ENCODE peak calls at places on chromosomes 1 and 21, in six cellular contexts. U, X, W, R, B and J are unnamed samples.

GRCh38 chr1:94385354-94385947 is 32.7 kb upstream of the ABCD3 start:
- DNase-seq in U (no peak), X (no peak), W (no peak), R (no peak), B (no peak), J (no peak)

GRCh38 chr1:83673287-83673686 is 325.6 kb downstream of the TTLL7 start:
- DNase-seq in U (no peak), X (no peak), W (no peak), R (no peak), B (no peak), J (no peak)

GRCh38 chr1:183289104-183289503 is 103.0 kb downstream of the LAMC2 start:
- DNase-seq in U (no peak), X (peak; percentile 79), W (no peak), R (no peak), B (no peak), J (no peak)

GRCh38 chr21:15526793-15527192 is 203.0 kb upstream of the USP25 start:
- DNase-seq in U (no peak), X (no peak), W (no peak), R (no peak), B (no peak), J (no peak)

GRCh38 chr1:7644906-7645750 is 126.0 kb upstream of the VAMP3 start:
- DNase-seq in U (no peak), X (peak; percentile 86), W (no peak), R (no peak), B (no peak), J (peak; percentile 82)

GRCh38 chr1:229165327-229165726 is 105.6 kb upstream of the RAB4A start:
- DNase-seq in U (no peak), X (no peak), W (no peak), R (no peak), B (no peak), J (no peak)

GRCh38 chr1:20602851-20603450 is 14.1 kb downstream of the CDA start:
- DNase-seq in U (no peak), X (no peak), W (no peak), R (no peak), B (no peak), J (no peak)

GRCh38 chr21:21196087-21196486 is 197.9 kb downstream of the NCAM2 start:
- DNase-seq in U (no peak), X (no peak), W (no peak), R (no peak), B (no peak), J (no peak)

GRCh38 chr1:26327956-26328362 is 10.2 kb downstream of the CD52 start:
- DNase-seq in U (no peak), X (no peak), W (no peak), R (no peak), B (no peak), J (no peak)

GRCh38 chr1:221429262-221429661 is 312.6 kb downstream of the DUSP10 start:
- DNase-seq in U (no peak), X (no peak), W (no peak), R (no peak), B (no peak), J (no peak)

GRCh38 chr1:239218296-239218695 is 168.1 kb upstream of the CHRM3 start:
- DNase-seq in U (no peak), X (no peak), W (no peak), R (no peak), B (no peak), J (no peak)

DNA sequence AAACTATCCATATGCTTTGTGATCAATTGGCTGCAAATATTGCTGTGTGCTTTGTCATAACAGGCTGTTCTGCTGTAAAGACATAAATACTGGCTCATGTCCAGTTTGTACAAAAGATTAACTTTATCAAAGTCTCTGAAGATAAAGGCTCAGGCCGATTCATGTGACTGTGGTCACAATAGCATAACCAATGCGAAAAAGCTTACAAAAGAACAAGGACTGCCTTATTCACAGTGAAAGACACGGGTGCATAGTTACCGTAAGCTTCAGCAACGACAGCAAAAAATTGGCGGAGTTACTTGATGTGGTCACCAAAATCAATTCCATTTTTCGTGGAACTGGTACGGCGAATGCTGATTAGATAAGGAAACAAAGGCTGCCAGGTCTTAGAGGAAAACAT is 173.5 kb upstream of the CHRM3 start:
- DNase-seq in U (no peak), X (no peak), W (no peak), R (no peak), B (no peak), J (no peak)
- H3K9me3 ChIP-seq in U (no peaks in the 10 kb centered on the region), X (no peaks in the 10 kb centered on the region), W (no peaks in the 10 kb centered on the region), R (no peaks in the 10 kb centered on the region), B (no peaks in the 10 kb centered on the region), J (no peaks in the 10 kb centered on the region)

GRCh38 chr1:81562934-81563333 is 237.8 kb upstream of the ADGRL2 start:
- DNase-seq in U (no peak), X (no peak), W (no peak), R (no peak), B (no peak), J (no peak)

GRCh38 chr1:81558291-81559076 is 242.2 kb upstream of the ADGRL2 start:
- DNase-seq in U (no peak), X (no peak), W (no peak), R (no peak), B (no peak), J (no peak)

GRCh38 chr1:81560629-81561028 is 240.1 kb upstream of the ADGRL2 start:
- DNase-seq in U (no peak), X (no peak), W (no peak), R (no peak), B (no peak), J (no peak)

GRCh38 chr1:81556968-81557367 is 243.8 kb upstream of the ADGRL2 start:
- DNase-seq in U (no peak), X (no peak), W (no peak), R (no peak), B (no peak), J (no peak)

DNA sequence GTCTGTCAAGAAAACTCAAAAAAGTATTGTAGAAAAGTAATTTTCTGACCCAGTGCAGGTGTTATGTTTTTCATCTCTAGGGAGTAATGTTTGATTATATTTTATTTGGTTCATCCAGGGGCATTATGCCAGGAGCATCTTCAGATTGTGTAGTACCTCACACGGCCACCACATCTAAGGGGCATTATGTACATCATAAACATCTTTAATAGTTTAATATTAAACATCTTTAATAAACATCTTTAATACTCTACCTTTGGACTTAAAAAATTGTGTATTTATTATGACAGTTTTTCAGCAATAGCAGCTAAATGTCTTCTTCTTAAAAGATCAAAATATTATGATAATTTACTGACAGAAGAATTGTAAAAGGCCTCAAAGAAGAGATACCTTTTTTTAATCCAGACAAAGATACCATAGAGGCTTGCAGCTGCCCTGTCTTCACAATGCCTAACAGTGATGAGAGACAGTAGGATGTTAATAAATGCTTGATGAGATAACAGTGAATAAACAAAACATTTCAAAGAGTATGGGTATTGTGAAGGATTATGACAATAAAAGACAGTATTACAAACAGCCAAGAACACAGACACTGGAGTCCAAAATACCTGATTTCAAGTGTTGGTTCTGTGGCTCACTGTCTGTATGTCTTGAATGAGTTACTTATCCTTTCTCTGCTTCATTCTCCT is 240.9 kb upstream of the ADGRL2 start:
- DNase-seq in U (no peak), X (no peak), W (peak; percentile 7), R (no peak), B (no peak), J (no peak)
- TF ChIP-seq CTCF in U (no peak), X (peak; percentile 65), W (peak; percentile 4), R (no peak), B (no peak), J (no peak)

GRCh38 chr1:176096015-176096414 is 111.1 kb downstream of the COP1 start:
- DNase-seq in U (no peak), X (no peak), W (no peak), R (no peak), B (no peak), J (no peak)
- H3K9me3 ChIP-seq in U (peaks cover 2% of the 10 kb centered on the region), X (peaks cover 17% of the 10 kb centered on the region), W (peaks cover 12% of the 10 kb centered on the region), R (peaks cover 4% of the 10 kb centered on the region), B (peaks cover 59% of the 10 kb centered on the region), J (peaks cover 33% of the 10 kb centered on the region)

GRCh38 chr1:21864730-21865129 is 52.7 kb downstream of the LDLRAD2 start:
- DNase-seq in U (no peak), X (no peak), W (no peak), R (no peak), B (no peak), J (peak; percentile 41)

GRCh38 chr1:21865943-21866628 is 54.0 kb downstream of the LDLRAD2 start:
- DNase-seq in U (no peak), X (no peak), W (no peak), R (no peak), B (no peak), J (no peak)

GRCh38 chr1:21865609-21865942 is 53.5 kb downstream of the LDLRAD2 start:
- DNase-seq in U (no peak), X (no peak), W (no peak), R (no peak), B (no peak), J (no peak)

GRCh38 chr1:21868482-21868881 is 56.4 kb downstream of the LDLRAD2 start:
- DNase-seq in U (no peak), X (no peak), W (no peak), R (no peak), B (no peak), J (no peak)

GRCh38 chr1:21866629-21867009 is 54.6 kb downstream of the LDLRAD2 start:
- DNase-seq in U (no peak), X (no peak), W (no peak), R (no peak), B (no peak), J (no peak)
- TF ChIP-seq CTCF in U (no peak), X (no peak), W (no peak), R (no peak), B (no peak), J (no peak)

GRCh38 chr1:248111157-248111556 is 16.2 kb downstream of the OR2L13 start:
- DNase-seq in U (no peak), X (no peak), W (no peak), R (no peak), B (no peak), J (no peak)

DNA sequence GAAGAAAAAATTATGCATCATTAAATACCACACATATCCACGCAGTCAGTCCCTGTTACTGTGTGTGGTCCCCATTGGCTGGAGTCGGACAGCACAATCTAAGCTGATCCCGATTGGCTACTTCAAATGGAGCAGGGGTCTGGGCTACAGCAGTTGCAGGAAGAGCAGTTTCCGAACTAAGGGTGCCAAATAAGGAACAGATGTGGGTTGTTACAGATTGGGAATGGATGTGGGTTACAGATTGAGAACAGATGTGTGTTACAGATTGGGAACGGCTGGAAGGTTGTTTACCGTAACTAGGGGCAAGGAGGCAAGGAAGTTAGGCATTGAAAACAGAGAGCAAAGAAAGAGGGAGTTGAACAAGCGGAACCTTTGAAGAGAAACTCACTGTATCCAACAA is 19.9 kb downstream of the OR2L13 start:
- DNase-seq in U (no peak), X (no peak), W (no peak), R (no peak), B (no peak), J (no peak)
- H3K9me3 ChIP-seq in U (no peaks in the 10 kb centered on the region), X (peaks cover 13% of the 10 kb centered on the region), W (peaks cover 6% of the 10 kb centered on the region), R (no peaks in the 10 kb centered on the region), B (peaks cover 39% of the 10 kb centered on the region), J (peaks cover 22% of the 10 kb centered on the region)

GRCh38 chr1:161139765-161140164 is 7.3 kb upstream of the DEDD start:
- DNase-seq in U (no peak), X (no peak), W (peak; percentile 35), R (peak; percentile 52), B (no peak), J (no peak)
- TF ChIP-seq CTCF in U (no peak), X (peak; percentile 21), W (peak; percentile 53), R (peak; percentile 53), B (peak; percentile 12), J (peak; percentile 49)

GRCh38 chr1:153536618-153537375 is 1.0 kb upstream of the S100A6 start:
- DNase-seq in U (peak; percentile 34), X (no peak), W (peak; percentile 64), R (no peak), B (no peak), J (peak; percentile 78)
- H3K9me3 ChIP-seq in U (no peaks in the 10 kb centered on the region), X (no peaks in the 10 kb centered on the region), W (no peaks in the 10 kb centered on the region), R (no peaks in the 10 kb centered on the region), B (no peaks in the 10 kb centered on the region), J (no peaks in the 10 kb centered on the region)

GRCh38 chr1:208093754-208094719 is 150.1 kb downstream of the PLXNA2 start:
- DNase-seq in U (peak; percentile 60), X (peak; percentile 81), W (peak; percentile 47), R (peak; percentile 65), B (peak; percentile 55), J (peak; percentile 74)
- TF ChIP-seq CTCF in U (no peak), X (peak; percentile 65), W (peak; percentile 66), R (peak; percentile 64), B (peak; percentile 30), J (peak; percentile 74)